ENCODE peak calls at places on chromosomes 3 and 15, in four cellular contexts. V is CD8-positive, alpha-beta memory T cell; U is pancreas; M is heart left ventricle. T is an unnamed sample.

GRCh38 chr15:77870195-77871065 is 207.1 kb downstream of the TBC1D2B start:
- DNase-seq in U (peak; percentile 86), M (peak; percentile 61), V (no peak), T (no peak)

GRCh38 chr3:75001330-75001729 is 386.9 kb upstream of the CNTN3 start:
- DNase-seq in U (no peak), M (no peak), V (no peak), T (no peak)

GRCh38 chr3:11377726-11378125 is 105.5 kb downstream of the ATG7 start:
- DNase-seq in V (no peak), M (no peak), U (no peak), T (no peak)

GRCh38 chr15:86229306-86229705 is 149.6 kb downstream of the AGBL1 start:
- DNase-seq in U (no peak), V (no peak), M (no peak), T (no peak)

GRCh38 chr3:147838650-147839049 is 429.5 kb downstream of the ZIC1 start:
- DNase-seq in V (no peak), M (no peak), U (no peak), T (no peak)

GRCh38 chr3:13012228-13012691 is 61.0 kb downstream of the IQSEC1 start:
- DNase-seq in U (no peak), M (peak; percentile 70), V (no peak), T (no peak)

GRCh38 chr3:45124379-45124778 is 21.8 kb downstream of the CDCP1 start:
- DNase-seq in U (no peak), V (no peak), M (no peak), T (no peak)

GRCh38 chr3:45246236-45246635 is 20.1 kb upstream of the TMEM158 start:
- DNase-seq in V (no peak), U (no peak), M (no peak), T (no peak)

GRCh38 chr15:68328485-68328884 is 50.9 kb downstream of the FEM1B start:
- DNase-seq in M (no peak), U (no peak), V (peak; percentile 64), T (no peak)

GRCh38 chr3:125375950-125376679 is 990 bp upstream of the ZNF148 start:
- DNase-seq in M (no peak), U (no peak), V (no peak), T (no peak)

GRCh38 chr3:172918568-172919296 is 168.2 kb downstream of the ECT2 start:
- DNase-seq in M (no peak), V (no peak), U (no peak), T (no peak)

GRCh38 chr3:196111939-196112386 is 30.1 kb upstream of the TFRC start:
- DNase-seq in M (no peak), V (peak; percentile 56), U (no peak), T (no peak)

GRCh38 chr15:74863239-74864056 is 9.7 kb downstream of the SCAMP2 start:
- DNase-seq in M (no peak), V (no peak), U (no peak), T (no peak)

GRCh38 chr3:53072653-53073552 is 27.0 kb upstream of the SFMBT1 start:
- DNase-seq in U (peak; percentile 92), V (peak; percentile 88), M (peak; percentile 83), T (peak; percentile 62)

GRCh38 chr15:90607361-90607760 is 77.6 kb downstream of the CRTC3 start:
- DNase-seq in M (no peak), U (no peak), V (no peak), T (no peak)

GRCh38 chr3:124486324-124486723 is 243.9 kb upstream of the UMPS start:
- DNase-seq in U (no peak), M (no peak), V (no peak), T (no peak)

GRCh38 chr3:44893097-44893496 is 18.7 kb downstream of the TGM4 start:
- DNase-seq in U (no peak), M (no peak), V (no peak), T (no peak)

GRCh38 chr3:159751754-159752153 is 236.9 kb upstream of the IL12A start:
- DNase-seq in V (no peak), M (no peak), U (no peak), T (no peak)

GRCh38 chr15:80436511-80437307 is 32.5 kb downstream of the ARNT2 start:
- DNase-seq in M (no peak), U (no peak), V (no peak), T (no peak)

GRCh38 chr3:70386043-70386442 is 73.6 kb upstream of the MDFIC2 start:
- DNase-seq in V (no peak), M (no peak), U (no peak), T (no peak)

GRCh38 chr3:31892500-31892899 is 88.6 kb downstream of the OSBPL10 start:
- DNase-seq in V (no peak), U (no peak), M (no peak), T (no peak)

GRCh38 chr3:127689266-127689860 is 16.6 kb downstream of the ABTB1 start:
- DNase-seq in U (peak; percentile 45), M (no peak), V (no peak), T (no peak)
- H3K27ac ChIP-seq in U (no peak overlapping the region), M (no peak overlapping the region), V (no peak overlapping the region), T (no peak overlapping the region)

DNA sequence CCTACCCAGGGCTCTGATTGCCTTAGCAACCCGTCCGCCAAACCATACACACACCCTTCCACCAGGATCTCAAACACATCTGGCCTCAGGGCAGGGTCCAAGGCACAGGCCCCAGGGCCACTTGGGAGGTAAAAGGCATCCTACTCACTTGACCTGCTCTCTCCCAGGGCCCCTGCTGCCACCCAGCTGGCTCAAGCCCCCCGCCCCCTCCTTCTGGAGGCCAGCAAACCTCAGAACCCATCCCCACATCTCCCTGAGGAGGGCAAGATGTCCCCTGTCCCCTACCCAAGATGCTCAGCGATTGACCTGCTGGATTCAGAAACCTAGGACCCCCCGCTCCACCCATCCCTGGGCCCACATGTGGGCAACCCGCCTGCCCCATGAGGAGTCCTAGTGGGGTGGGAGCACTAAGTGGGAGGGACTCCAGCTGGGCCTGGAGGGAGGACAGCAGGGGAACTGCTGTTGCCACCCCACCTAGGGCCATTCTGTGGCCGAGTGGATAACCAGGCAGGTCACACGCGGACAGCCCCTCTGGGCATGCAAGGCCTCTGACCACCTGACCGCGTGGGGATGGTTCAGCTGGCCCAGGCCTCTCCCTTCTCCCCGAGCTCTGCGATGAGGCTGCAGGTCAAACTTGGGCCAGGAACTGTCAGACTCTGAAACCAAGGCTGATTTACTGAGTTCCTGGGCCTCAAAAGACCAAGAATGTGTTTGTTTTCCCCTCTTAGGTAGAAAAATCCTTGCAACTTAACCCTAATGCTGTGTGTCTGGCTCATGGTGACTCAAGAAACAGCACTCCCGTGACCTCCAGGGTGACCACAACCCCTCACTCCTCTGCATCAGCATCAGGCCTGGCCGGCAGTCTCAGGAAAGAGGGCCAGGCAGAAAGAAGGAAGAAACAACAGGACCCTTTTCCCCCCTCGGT is 4.2 kb downstream of the MFGE8 start:
- DNase-seq in V (no peak), M (no peak), U (no peak), T (no peak)
- H3K27ac ChIP-seq in V (no peak overlapping the region), M (peak overlapping the region; percentile 35), U (no peak overlapping the region), T (no peak overlapping the region)

GRCh38 chr3:177110308-177111254 is 86.7 kb downstream of the TBL1XR1 start:
- DNase-seq in U (no peak), V (no peak), M (no peak), T (no peak)
- H3K27ac ChIP-seq in U (no peak overlapping the region), V (no peak overlapping the region), M (no peak overlapping the region), T (no peak overlapping the region)

DNA sequence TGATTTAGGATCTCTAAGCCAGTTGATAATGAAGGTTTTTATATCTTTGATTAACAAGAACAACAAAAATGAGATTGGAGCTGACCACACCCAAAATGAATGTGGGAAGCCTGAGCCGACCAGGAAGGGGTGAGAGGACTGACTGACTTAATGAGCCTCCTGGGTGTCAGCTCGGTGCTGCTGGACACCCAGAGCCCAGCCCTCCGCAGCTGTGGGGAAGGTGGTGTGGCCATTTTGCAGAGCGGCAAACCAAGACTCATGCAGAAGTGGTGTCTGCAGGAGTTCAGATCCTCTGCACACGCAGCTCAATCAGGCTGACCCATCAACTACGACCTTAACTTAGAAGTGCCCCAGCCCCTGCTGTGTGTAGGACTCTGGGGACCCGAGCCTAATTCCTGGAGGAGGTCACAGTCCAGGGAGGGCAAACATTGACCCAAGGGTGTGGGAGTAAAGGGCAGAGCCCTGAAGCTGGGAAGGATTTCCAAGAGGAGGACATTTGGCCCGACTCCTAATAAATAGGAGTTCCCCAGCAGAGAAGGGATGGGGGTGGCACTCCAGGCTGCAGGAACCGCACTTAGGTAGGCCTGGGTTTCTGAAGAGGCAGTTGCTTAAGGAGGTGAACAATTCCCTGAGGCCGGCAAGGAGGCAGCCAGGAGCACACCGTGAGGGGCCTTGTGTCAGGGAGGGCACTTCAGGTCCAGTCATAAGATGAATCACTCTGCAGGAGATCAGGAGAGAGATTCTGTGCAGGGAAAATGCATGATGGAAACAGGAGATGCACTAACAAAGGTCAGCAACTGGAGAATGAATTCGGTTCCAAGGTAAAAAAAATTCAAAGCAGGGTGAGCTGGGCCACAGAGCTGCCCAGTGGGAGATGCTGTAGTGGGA is 197.1 kb upstream of the TPM1 start:
- DNase-seq in U (no peak), M (no peak), V (no peak), T (no peak)
- H3K27ac ChIP-seq in U (no peak overlapping the region), M (no peak overlapping the region), V (no peak overlapping the region), T (no peak overlapping the region)

DNA sequence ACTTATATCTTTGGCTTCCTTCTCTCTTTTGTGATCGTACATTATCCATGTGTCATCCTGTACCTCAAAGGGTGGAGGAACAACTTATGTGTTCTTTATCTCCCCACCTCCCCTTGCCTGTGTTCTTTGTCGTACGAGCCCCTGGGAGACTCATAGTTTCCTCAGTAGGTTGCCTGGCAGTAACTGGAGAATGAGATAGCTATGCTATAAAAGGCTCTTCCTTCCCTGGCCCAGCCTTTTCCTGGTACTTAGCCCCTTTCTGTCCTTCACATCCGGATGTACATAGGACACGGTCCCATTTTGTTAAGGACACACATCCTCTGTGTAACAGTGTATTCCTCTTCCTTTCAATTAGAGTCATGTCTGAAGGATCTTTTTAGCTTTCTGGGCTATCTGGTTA is 32.1 kb downstream of the PLCL2 start:
- DNase-seq in U (no peak), M (peak; percentile 38), V (no peak), T (no peak)
- H3K27ac ChIP-seq in U (no peak overlapping the region), M (peak overlapping the region; percentile 67), V (no peak overlapping the region), T (no peak overlapping the region)

GRCh38 chr15:98889930-98890695 is 117.5 kb downstream of the PGPEP1L start:
- DNase-seq in V (no peak), M (no peak), U (no peak), T (no peak)
- H3K27ac ChIP-seq in V (no peak overlapping the region), M (no peak overlapping the region), U (no peak overlapping the region), T (no peak overlapping the region)

T was measured in caudate nucleus.